ENCODE peak calls at places on chromosomes 4 and X, in six cellular contexts. B, Z, K, H, Q and G are unnamed samples.

GRCh38 chr4:20338841-20339240 is 87.1 kb downstream of the SLIT2 start:
- DNase-seq in K (no peak), Z (no peak), Q (no peak), B (no peak), H (no peak), G (no peak)

GRCh38 chrX:129706395-129707072 is 32.2 kb upstream of the XPNPEP2 start:
- DNase-seq in H (peak; percentile 76), K (no peak), Z (no peak), B (no peak), Q (no peak), G (no peak)

GRCh38 chr4:37890501-37891220 is at the start of gene TBC1D1:
- DNase-seq in Z (peak; percentile 18), Q (peak; percentile 6), K (peak; percentile 22), H (no peak), B (no peak), G (no peak)

GRCh38 chr4:41318839-41319530 is 62.3 kb downstream of the UCHL1 start:
- DNase-seq in Q (no peak), K (no peak), B (no peak), H (no peak), Z (no peak), G (no peak)

GRCh38 chrX:9459349-9459748 is 5.5 kb upstream of the TBL1X start:
- DNase-seq in K (no peak), H (no peak), B (no peak), Z (no peak), Q (no peak), G (no peak)

GRCh38 chr4:168618577-168619265 is 121.9 kb downstream of the PALLD start:
- DNase-seq in Z (no peak), K (no peak), Q (no peak), B (no peak), H (peak; percentile 28), G (peak; percentile 76)

GRCh38 chr4:9969526-9970398 is 51.5 kb downstream of the SLC2A9 start:
- DNase-seq in Q (no peak), B (no peak), K (no peak), Z (no peak), H (no peak), G (no peak)

GRCh38 chr4:4256799-4257198 is 8.8 kb upstream of the TMEM128 start:
- DNase-seq in K (no peak), Z (no peak), H (no peak), Q (no peak), B (no peak), G (no peak)

GRCh38 chr4:6153874-6154273 is 46.5 kb downstream of the JAKMIP1 start:
- DNase-seq in B (no peak), K (no peak), Z (no peak), Q (no peak), H (no peak), G (no peak)

GRCh38 chr4:104901438-104901837 is 245.2 kb upstream of the TET2 start:
- DNase-seq in Z (no peak), H (peak; percentile 62), B (no peak), K (no peak), Q (no peak), G (peak; percentile 76)

GRCh38 chr4:27057053-27057452 is 196.4 kb downstream of the STIM2 start:
- DNase-seq in K (no peak), Z (no peak), B (no peak), Q (no peak), H (no peak), G (no peak)

GRCh38 chrX:134236690-134237362 is at the start of gene CCDC160:
- DNase-seq in K (peak; percentile 75), H (no peak), B (peak; percentile 9), Q (no peak), Z (no peak), G (no peak)

GRCh38 chr4:6373541-6374410 is 98.6 kb downstream of the PPP2R2C start:
- DNase-seq in Q (no peak), H (no peak), Z (no peak), K (no peak), B (no peak), G (no peak)

GRCh38 chr4:7197910-7198309 is 5.6 kb downstream of the SORCS2 start:
- DNase-seq in H (no peak), Q (no peak), B (no peak), Z (no peak), K (no peak), G (no peak)

GRCh38 chr4:54318904-54319303 is 89.8 kb downstream of the PDGFRA start:
- DNase-seq in K (peak; percentile 49), Q (no peak), H (peak; percentile 35), Z (no peak), B (peak; percentile 35), G (peak; percentile 31)